ENCODE peak calls at places on chromosomes 16 and 17, in ten cellular contexts. P is tibial artery; Y is fibroblast of lung; A is cardiac muscle cell; S is neural progenitor cell; L is BJ; V is K562; U is CD4-positive, alpha-beta memory T cell; B is neuronal stem cell; Z is PC-3. K is an unnamed sample. For H3K36me3, the result is how much of the 10 kb centered on the place peaks cover.

GRCh38 chr17:48254896-48255295 is 147.3 kb downstream of the SNX11 start:
- DNase-seq in P (no peak), Y (no peak), A (no peak), S (no peak), L (no peak), V (peak), U (no peak), B (no peak), Z (no peak), K (peak)

GRCh38 chr17:19265755-19266154 is 28.6 kb downstream of the EPN2 start:
- DNase-seq in P (no peak), Y (no peak), A (no peak), S (no peak), L (no peak), V (no peak), U (no peak), B (no peak), Z (no peak), K (no peak)

GRCh38 chr17:50151937-50152547 is 1.6 kb upstream of the PPP1R9B start:
- DNase-seq in P (peak), Y (peak), A (peak), S (peak), L (peak), V (peak), U (peak), B (peak), Z (peak), K (peak)

GRCh38 chr17:5468075-5468473 is 708 bp downstream of the DHX33 start:
- DNase-seq in P (no peak), Y (no peak), A (no peak), S (no peak), L (no peak), V (peak), U (no peak), B (no peak), Z (no peak), K (peak)

GRCh38 chr17:59357929-59358328 is 26.5 kb downstream of the YPEL2 start:
- DNase-seq in P (no peak), Y (peak), A (no peak), S (no peak), L (no peak), V (no peak), U (no peak), B (no peak), Z (peak), K (no peak)

GRCh38 chr17:16938496-16939270 is 33.2 kb downstream of the TNFRSF13B start:
- DNase-seq in P (no peak), Y (no peak), A (peak), S (no peak), L (no peak), V (no peak), U (no peak), B (no peak), Z (no peak), K (no peak)

GRCh38 chr17:67359960-67360817 is 6.2 kb downstream of the PSMD12 start:
- DNase-seq in P (no peak), Y (peak), A (peak), S (peak), L (no peak), V (peak), U (peak), B (no peak), Z (peak), K (peak)

GRCh38 chr17:10557422-10557821 is 8.0 kb upstream of the MYH2 start:
- DNase-seq in P (no peak), Y (no peak), A (no peak), S (no peak), L (peak), V (no peak), U (no peak), B (no peak), Z (no peak), K (no peak)

GRCh38 chr17:38358586-38359513 is 7.2 kb downstream of the SOCS7 start:
- DNase-seq in P (no peak), Y (peak), A (no peak), S (no peak), L (no peak), V (no peak), U (no peak), B (no peak), Z (no peak), K (no peak)

GRCh38 chr16:58882292-58882691 is 148.2 kb upstream of the GOT2 start:
- DNase-seq in P (no peak), Y (no peak), A (no peak), S (no peak), L (no peak), V (no peak), U (no peak), B (no peak), Z (no peak), K (no peak)

GRCh38 chr17:7045492-7046126 is 1.7 kb upstream of the SLC16A11 start:
- DNase-seq in P (no peak), Y (peak), A (peak), S (peak), L (peak), V (no peak), U (peak), B (peak), Z (peak), K (peak)

GRCh38 chr17:38444151-38444550 is 15.9 kb downstream of the ARHGAP23 start:
- DNase-seq in P (peak), Y (peak), A (peak), S (peak), L (no peak), V (peak), U (peak), B (no peak), Z (peak), K (peak)

GRCh38 chr16:55695595-55695994 is 39.8 kb downstream of the SLC6A2 start:
- DNase-seq in P (no peak), Y (no peak), A (no peak), S (no peak), L (no peak), V (no peak), U (no peak), B (no peak), Z (no peak), K (no peak)

GRCh38 chr16:85321856-85322271 is 209.6 kb upstream of the CIBAR2 start:
- DNase-seq in P (peak), Y (peak), A (no peak), S (no peak), L (peak), V (peak), U (no peak), B (no peak), Z (no peak), K (no peak)

GRCh38 chr16:86307518-86307903 is 202.8 kb upstream of the FOXF1 start:
- DNase-seq in P (no peak), Y (peak), A (no peak), S (no peak), L (no peak), V (no peak), U (no peak), B (no peak), Z (peak), K (no peak)

GRCh38 chr16:75415169-75415908 is 18.0 kb downstream of the CFDP1 start:
- DNase-seq in P (no peak), Y (no peak), A (no peak), S (no peak), L (no peak), V (no peak), U (no peak), B (no peak), Z (peak), K (no peak)
- H3K36me3 ChIP-seq in P (under half), Y (under half), A (under half), S (under half), L (under half), V (under half), U (under half), B (under half), Z (under half), K (under half)

DNA sequence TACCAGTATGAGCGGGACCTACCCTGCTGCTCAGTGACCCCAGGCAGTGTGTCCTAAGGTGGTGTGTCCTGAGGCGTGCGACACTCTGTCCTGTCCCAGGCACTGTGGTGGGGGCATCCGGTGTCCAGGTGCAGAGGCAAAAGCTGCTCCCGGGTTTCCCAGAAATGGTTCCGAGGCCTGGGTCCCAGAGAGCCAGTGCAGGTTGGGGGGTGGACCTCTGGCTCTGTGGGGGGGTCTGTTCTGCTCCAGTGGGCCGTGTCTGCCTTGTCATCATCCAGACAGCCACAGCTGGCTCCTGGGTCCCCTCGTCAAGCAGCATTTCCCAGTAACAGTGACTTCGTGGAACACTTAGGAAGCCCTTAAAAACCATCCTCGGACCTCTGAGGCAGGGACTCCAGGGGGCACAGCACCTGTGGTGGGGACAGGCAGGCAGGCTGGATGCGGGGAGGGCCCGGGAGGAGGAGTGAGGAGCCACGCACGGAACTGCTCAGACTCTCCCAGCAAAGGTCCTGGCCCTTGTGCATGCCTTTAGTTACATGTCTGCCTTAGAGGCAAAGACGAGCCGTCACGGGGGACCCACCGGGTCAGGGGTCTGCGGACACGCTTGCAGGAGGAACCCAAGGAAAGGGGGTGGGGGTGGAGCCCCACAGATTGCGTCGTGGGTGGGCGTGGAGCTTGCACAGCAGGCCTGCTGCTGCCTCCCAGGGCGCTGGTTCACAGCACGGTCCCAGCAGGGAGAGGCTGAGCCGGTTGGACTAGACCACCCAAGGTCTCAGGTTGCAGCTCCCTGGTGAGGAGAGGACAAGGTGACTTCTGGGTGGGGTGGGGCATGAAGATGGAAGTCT is 5.6 kb downstream of the SLC16A3 start:
- DNase-seq in P (peak), Y (no peak), A (no peak), S (no peak), L (no peak), V (peak), U (no peak), B (no peak), Z (no peak), K (no peak)
- H3K36me3 ChIP-seq in P (under half), Y (under half), A (under half), S (under half), L (half or more), V (under half), U (under half), B (under half), Z (under half), K (under half)

GRCh38 chr17:75614006-75614405 is 19.2 kb upstream of the SMIM5 start:
- DNase-seq in P (no peak), Y (no peak), A (no peak), S (peak), L (no peak), V (peak), U (no peak), B (no peak), Z (no peak), K (peak)

GRCh38 chr17:75612906-75613626 is 20.2 kb upstream of the SMIM5 start:
- DNase-seq in P (no peak), Y (no peak), A (no peak), S (no peak), L (no peak), V (no peak), U (no peak), B (no peak), Z (no peak), K (peak)

GRCh38 chr17:75614556-75615270 is 18.5 kb upstream of the SMIM5 start:
- DNase-seq in P (no peak), Y (no peak), A (no peak), S (peak), L (no peak), V (no peak), U (no peak), B (no peak), Z (no peak), K (peak)

GRCh38 chr17:75616521-75617122 is 16.6 kb upstream of the SMIM5 start:
- DNase-seq in P (no peak), Y (no peak), A (no peak), S (no peak), L (no peak), V (no peak), U (no peak), B (no peak), Z (no peak), K (no peak)

DNA sequence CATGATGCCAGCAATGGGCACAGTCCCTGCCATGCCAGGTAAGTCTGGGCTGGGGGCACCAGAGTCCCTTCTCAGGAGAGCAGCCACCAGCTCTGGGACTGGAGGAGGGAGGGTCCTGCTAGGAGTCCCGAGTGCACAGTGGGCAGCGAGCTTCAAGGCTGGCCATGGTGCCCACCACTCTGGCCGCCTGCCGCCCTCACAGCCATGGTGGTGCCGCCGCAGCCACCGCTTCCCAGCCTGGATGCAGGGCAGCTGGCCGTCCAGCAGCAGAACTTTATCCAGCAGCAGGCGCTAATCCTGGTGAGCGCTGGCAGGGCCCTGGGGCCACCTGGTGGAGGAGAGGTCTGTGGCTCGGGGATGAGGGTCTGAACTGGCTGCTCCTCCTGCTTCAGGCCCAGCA is 17.9 kb upstream of the SMIM5 start:
- DNase-seq in P (no peak), Y (no peak), A (no peak), S (no peak), L (no peak), V (no peak), U (no peak), B (no peak), Z (no peak), K (peak)
- H3K36me3 ChIP-seq in P (half or more), Y (under half), A (under half), S (under half), L (under half), V (under half), U (under half), B (under half), Z (under half), K (under half)

DNA sequence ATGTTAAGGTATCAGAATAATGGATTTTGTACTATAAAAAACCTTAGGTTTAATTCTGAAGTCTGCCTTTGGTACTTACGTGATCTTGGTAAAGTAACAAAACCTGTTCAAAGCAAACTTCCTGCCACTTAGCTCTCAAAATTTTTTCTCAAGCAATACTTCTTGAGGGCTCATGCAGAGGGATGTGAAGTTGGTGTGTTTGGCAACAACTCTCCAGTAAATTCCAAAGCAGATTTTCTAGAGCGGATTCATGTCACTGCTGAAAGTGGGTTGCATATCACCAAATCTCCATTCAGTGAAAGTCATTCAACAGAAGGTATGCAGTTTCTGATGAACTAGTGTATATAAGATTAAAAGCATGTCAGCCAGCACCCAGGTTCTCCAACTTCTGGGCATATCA is 856.7 kb downstream of the CDH8 start:
- DNase-seq in P (no peak), Y (no peak), A (no peak), S (no peak), L (no peak), V (no peak), U (no peak), B (no peak), Z (no peak), K (no peak)
- H3K36me3 ChIP-seq in P (under half), Y (under half), A (under half), S (under half), L (under half), V (under half), U (under half), B (under half), Z (under half), K (under half)

DNA sequence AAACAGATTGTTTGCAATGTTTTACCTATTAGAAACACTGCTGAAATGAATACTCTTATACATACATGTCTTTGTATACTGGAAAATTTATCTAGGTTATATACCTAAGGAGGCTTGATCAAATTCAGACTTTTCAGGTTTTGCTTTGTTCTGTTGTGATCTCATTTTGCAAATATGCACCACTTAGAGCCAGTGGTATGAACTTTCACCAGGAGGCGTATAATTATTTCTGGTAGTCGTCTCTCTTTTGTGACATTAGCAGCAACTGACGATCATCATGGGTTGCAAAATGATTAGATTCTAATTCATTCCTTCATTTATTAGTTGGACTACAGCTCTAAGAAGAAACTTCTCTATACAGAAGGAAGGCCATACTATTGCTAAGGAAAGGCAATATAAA is 26.9 kb downstream of the AP1G1 start:
- DNase-seq in P (no peak), Y (peak), A (no peak), S (no peak), L (no peak), V (no peak), U (no peak), B (no peak), Z (peak), K (no peak)
- H3K36me3 ChIP-seq in P (under half), Y (under half), A (under half), S (under half), L (under half), V (half or more), U (under half), B (half or more), Z (under half), K (under half)

GRCh38 chr16:4347010-4347409 is 4.1 kb downstream of the PAM16 start:
- DNase-seq in P (no peak), Y (no peak), A (no peak), S (no peak), L (no peak), V (no peak), U (no peak), B (no peak), Z (no peak), K (no peak)
- H3K36me3 ChIP-seq in P (under half), Y (under half), A (under half), S (under half), L (under half), V (half or more), U (under half), B (under half), Z (under half), K (under half)

GRCh38 chr17:21542070-21542469 is 150.3 kb upstream of the KCNJ18 start:
- DNase-seq in P (no peak), Y (no peak), A (no peak), S (no peak), L (no peak), V (no peak), U (no peak), B (no peak), Z (no peak), K (no peak)

GRCh38 chr17:21540502-21540901 is 151.8 kb upstream of the KCNJ18 start:
- DNase-seq in P (no peak), Y (no peak), A (no peak), S (no peak), L (no peak), V (no peak), U (no peak), B (no peak), Z (no peak), K (no peak)

GRCh38 chr17:21545051-21545450 is 147.3 kb upstream of the KCNJ18 start:
- DNase-seq in P (no peak), Y (no peak), A (no peak), S (no peak), L (no peak), V (no peak), U (no peak), B (no peak), Z (no peak), K (no peak)

GRCh38 chr17:21539146-21539545 is 153.2 kb upstream of the KCNJ18 start:
- DNase-seq in P (no peak), Y (peak), A (no peak), S (no peak), L (no peak), V (no peak), U (no peak), B (no peak), Z (peak), K (no peak)

GRCh38 chr17:21542991-21543390 is 149.3 kb upstream of the KCNJ18 start:
- DNase-seq in P (peak), Y (no peak), A (no peak), S (no peak), L (no peak), V (no peak), U (no peak), B (no peak), Z (no peak), K (no peak)
- H3K36me3 ChIP-seq in P (under half), Y (under half), A (under half), S (under half), L (under half), V (under half), U (under half), B (under half), Z (under half), K (under half)

GRCh38 chr17:75617218-75617617 is 16.0 kb upstream of the SMIM5 start:
- DNase-seq in P (no peak), Y (no peak), A (no peak), S (no peak), L (no peak), V (no peak), U (no peak), B (no peak), Z (no peak), K (no peak)
- H3K36me3 ChIP-seq in P (half or more), Y (under half), A (under half), S (under half), L (under half), V (under half), U (under half), B (under half), Z (under half), K (under half)

K was measured in H7.